ENCODE peak calls at places on chromosomes 1 and 21, in five cellular contexts. B, F, Y, Z and O are unnamed samples.

GRCh38 chr1:110254604-110255003 is 44.5 kb downstream of the KCNC4 start:
- DNase-seq in Z (no peak), B (no peak), Y (no peak), F (no peak), O (no peak)

GRCh38 chr1:243598433-243598832 is 251.6 kb downstream of the AKT3 start:
- DNase-seq in Y (peak; percentile 97), B (no peak), Z (no peak), F (no peak), O (no peak)

GRCh38 chr1:48777219-48777895 is 666 bp upstream of the BEND5 start:
- DNase-seq in Y (peak; percentile 17), Z (no peak), B (no peak), F (no peak), O (no peak)

GRCh38 chr21:45502006-45502345 is 40.3 kb downstream of the SLC19A1 start:
- DNase-seq in Y (no peak), Z (no peak), F (no peak), B (peak; percentile 34), O (no peak)

GRCh38 chr21:16388911-16389515 is 659.2 kb downstream of the USP25 start:
- DNase-seq in Y (peak; percentile 79), B (no peak), Z (no peak), F (no peak), O (no peak)

GRCh38 chr1:205488074-205488723 is 16.3 kb upstream of the CDK18 start:
- DNase-seq in F (peak; percentile 65), B (no peak), Z (peak; percentile 57), Y (peak; percentile 53), O (peak; percentile 49)

GRCh38 chr1:31297273-31298247 is 728 bp downstream of the ZCCHC17 start:
- DNase-seq in B (no peak), Z (no peak), Y (peak; percentile 72), F (no peak), O (no peak)

GRCh38 chr1:230308039-230308438 is 118.1 kb downstream of the PGBD5 start:
- DNase-seq in Z (no peak), Y (peak; percentile 91), F (no peak), B (peak; percentile 74), O (peak; percentile 90)

GRCh38 chr1:225380691-225381090 is 47.1 kb downstream of the LBR start:
- DNase-seq in Y (peak; percentile 19), B (no peak), F (no peak), Z (no peak), O (no peak)

GRCh38 chr21:26845066-26845749 is at the start of gene ADAMTS1:
- DNase-seq in B (peak; percentile 82), Y (peak; percentile 47), F (peak; percentile 94), Z (peak; percentile 93), O (peak; percentile 76)

GRCh38 chr1:56683569-56683968 is 38.5 kb downstream of the PRKAA2 start:
- DNase-seq in F (no peak), B (no peak), Y (no peak), Z (no peak), O (no peak)

GRCh38 chr1:211752951-211753486 is 77.5 kb downstream of the LPGAT1 start:
- DNase-seq in Y (no peak), F (no peak), B (no peak), Z (no peak), O (no peak)

GRCh38 chr1:50426702-50427085 is 3.5 kb upstream of the DMRTA2 start:
- DNase-seq in Z (no peak), Y (no peak), B (no peak), F (no peak), O (no peak)

GRCh38 chr1:244919320-244920282 is 55.3 kb upstream of the HNRNPU start:
- DNase-seq in Z (no peak), F (no peak), B (no peak), Y (no peak), O (no peak)

GRCh38 chr1:18539171-18539570 is 58.4 kb downstream of the KLHDC7A start:
- DNase-seq in B (peak; percentile 88), Y (peak; percentile 7), F (no peak), Z (no peak), O (no peak)

GRCh38 chr1:70941563-70941962 is 106.1 kb downstream of the PTGER3 start:
- DNase-seq in Y (no peak), F (no peak), Z (no peak), B (no peak), O (no peak)

GRCh38 chr1:110339427-110340206 is 440 bp downstream of the RBM15 start:
- DNase-seq in Y (peak; percentile 22), B (peak; percentile 75), Z (no peak), F (no peak), O (peak; percentile 63)

GRCh38 chr1:190908691-190909090 is 431.0 kb upstream of the BRINP3 start:
- DNase-seq in Z (no peak), Y (no peak), F (no peak), B (no peak), O (no peak)

GRCh38 chr1:194865367-194865766 is 1679.0 kb upstream of the B3GALT2 start:
- DNase-seq in F (no peak), Y (no peak), Z (no peak), B (no peak), O (no peak)

GRCh38 chr1:24285231-24285630 is 33.9 kb upstream of the GRHL3 start:
- DNase-seq in F (no peak), B (no peak), Z (no peak), Y (peak; percentile 80), O (no peak)

GRCh38 chr1:71049951-71050598 is 2.5 kb upstream of the PTGER3 start:
- DNase-seq in F (peak; percentile 77), Z (no peak), B (no peak), Y (peak; percentile 75), O (no peak)

GRCh38 chr1:214967865-214968575 is 114.5 kb upstream of the KCNK2 start:
- DNase-seq in Z (no peak), B (no peak), F (no peak), Y (no peak), O (no peak)

GRCh38 chr1:234500269-234500668 is 21.3 kb upstream of the TARBP1 start:
- DNase-seq in Z (no peak), F (no peak), B (no peak), Y (peak; percentile 78), O (peak; percentile 24)

GRCh38 chr1:171653796-171654704 is 1.6 kb upstream of the MYOC start:
- DNase-seq in F (no peak), Z (no peak), B (no peak), Y (no peak), O (no peak)

GRCh38 chr1:35807614-35808375 is at the start of gene AGO4:
- DNase-seq in Z (peak; percentile 36), B (peak; percentile 82), Y (peak; percentile 15), F (peak; percentile 53), O (peak; percentile 55)

GRCh38 chr1:201542166-201543045 is 3.5 kb downstream of the NAV1 start:
- DNase-seq in B (no peak), Z (no peak), F (no peak), Y (no peak), O (no peak)

GRCh38 chr1:34978926-34979325 is 6.2 kb downstream of the TMEM35B start:
- DNase-seq in Z (no peak), Y (no peak), F (no peak), B (no peak), O (no peak)

GRCh38 chr21:26777166-26777565 is 68.0 kb downstream of the ADAMTS1 start:
- DNase-seq in Y (no peak), Z (no peak), F (no peak), B (no peak), O (no peak)

GRCh38 chr21:42581676-42582371 is 68.2 kb downstream of the SLC37A1 start:
- DNase-seq in Z (no peak), Y (no peak), B (no peak), F (no peak), O (peak; percentile 4)